ENCODE peak calls at places on chromosomes 12 and 14, in five cellular contexts. N is GM12891, F is spleen, Y is breast epithelium, C is HCT116. G is an unnamed sample.

GRCh38 chr14:104442107-104442551 is 137.4 kb upstream of the C14orf180 start:
- DNase-seq in Y (peak; percentile 6), N (no peak), F (peak; percentile 64), C (no peak), G (no peak)

GRCh38 chr12:6364037-6364360 is 11.4 kb downstream of the SCNN1A start:
- DNase-seq in C (no peak), N (no peak), F (no peak), Y (no peak), G (no peak)

GRCh38 chr12:14264777-14265176 is 100.7 kb upstream of the ATF7IP start:
- DNase-seq in N (no peak), F (no peak), C (no peak), Y (no peak), G (no peak)

GRCh38 chr12:47110011-47110541 is 30.3 kb upstream of the AMIGO2 start:
- DNase-seq in Y (no peak), F (no peak), N (no peak), C (no peak), G (no peak)

GRCh38 chr12:112270673-112271072 is 111.6 kb downstream of the HECTD4 start:
- DNase-seq in F (no peak), Y (no peak), C (no peak), N (no peak), G (no peak)

GRCh38 chr14:73696466-73697390 is 17.5 kb downstream of the PNMA1 start:
- DNase-seq in C (peak; percentile 13), F (no peak), Y (no peak), N (no peak), G (no peak)

GRCh38 chr14:102914474-102915291 is 7.8 kb upstream of the AMN start:
- DNase-seq in F (no peak), C (no peak), N (peak; percentile 26), Y (no peak), G (no peak)

GRCh38 chr12:86526060-86526595 is 269.9 kb upstream of the MGAT4C start:
- DNase-seq in Y (no peak), C (no peak), N (no peak), F (no peak), G (no peak)

GRCh38 chr12:88553941-88554658 is 26.2 kb downstream of the KITLG start:
- DNase-seq in C (peak; percentile 49), Y (peak; percentile 54), N (no peak), F (no peak), G (no peak)

GRCh38 chr12:54419088-54419887 is at the start of gene ITGA5:
- DNase-seq in Y (peak; percentile 47), F (peak; percentile 88), N (no peak), C (peak; percentile 18), G (no peak)

GRCh38 chr12:65171870-65172269 is 2.5 kb downstream of the LEMD3 start:
- DNase-seq in Y (no peak), F (no peak), C (no peak), N (no peak), G (no peak)

GRCh38 chr12:16330554-16330953 is 16.9 kb upstream of the MGST1 start:
- DNase-seq in F (no peak), N (no peak), Y (no peak), C (no peak), G (no peak)

GRCh38 chr14:36619853-36620252 is 37.4 kb upstream of the NKX2-8 start:
- DNase-seq in C (no peak), F (no peak), Y (no peak), N (no peak), G (no peak)

GRCh38 chr12:5262450-5262849 is 169.5 kb upstream of the NTF3 start:
- DNase-seq in N (no peak), C (no peak), Y (no peak), F (no peak), G (no peak)

GRCh38 chr14:75476274-75476995 is 45.8 kb upstream of the BATF start:
- DNase-seq in F (no peak), C (no peak), Y (no peak), N (no peak), G (no peak)

GRCh38 chr14:20215196-20215595 is 8.3 kb upstream of the OR11H6 start:
- DNase-seq in Y (no peak), F (no peak), C (no peak), N (no peak), G (no peak)

GRCh38 chr12:89949457-89950195 is 241.0 kb upstream of the ATP2B1 start:
- DNase-seq in N (no peak), C (no peak), F (no peak), Y (no peak), G (peak; percentile 22)

GRCh38 chr14:99064262-99064954 is 207.6 kb downstream of the BCL11B start:
- DNase-seq in N (no peak), F (no peak), Y (peak; percentile 66), C (no peak), G (no peak)

GRCh38 chr12:106585862-106586534 is 3.2 kb downstream of the RFX4 start:
- DNase-seq in C (no peak), N (peak; percentile 10), Y (no peak), F (no peak), G (no peak)

GRCh38 chr12:116783503-116784237 is 45.6 kb downstream of the RNFT2 start:
- DNase-seq in Y (no peak), N (no peak), F (no peak), C (no peak), G (no peak)

GRCh38 chr12:67772276-67773169 is 124.0 kb downstream of the DYRK2 start:
- DNase-seq in C (no peak), N (no peak), F (no peak), Y (no peak), G (no peak)

GRCh38 chr14:53953002-53953827 is 3.4 kb downstream of the BMP4 start:
- DNase-seq in Y (peak; percentile 72), N (no peak), F (peak; percentile 77), C (no peak), G (no peak)

GRCh38 chr12:124695861-124696260 is 128.4 kb upstream of the NCOR2 start:
- DNase-seq in F (no peak), Y (no peak), C (no peak), N (no peak), G (no peak)

GRCh38 chr12:46144433-46144832 is 124.4 kb downstream of the SLC38A1 start:
- DNase-seq in C (no peak), F (no peak), Y (no peak), N (no peak), G (no peak)

GRCh38 chr14:59570122-59570521 is 6.5 kb downstream of the CCDC175 start:
- DNase-seq in Y (no peak), N (no peak), C (no peak), F (no peak), G (no peak)

GRCh38 chr12:93704122-93704521 is 26.9 kb downstream of the CRADD start:
- DNase-seq in C (no peak), Y (no peak), F (no peak), N (no peak), G (no peak)

GRCh38 chr14:100612879-100613455 is 25.8 kb upstream of the BEGAIN start:
- DNase-seq in N (no peak), F (peak; percentile 66), C (no peak), Y (no peak), G (no peak)

DNA sequence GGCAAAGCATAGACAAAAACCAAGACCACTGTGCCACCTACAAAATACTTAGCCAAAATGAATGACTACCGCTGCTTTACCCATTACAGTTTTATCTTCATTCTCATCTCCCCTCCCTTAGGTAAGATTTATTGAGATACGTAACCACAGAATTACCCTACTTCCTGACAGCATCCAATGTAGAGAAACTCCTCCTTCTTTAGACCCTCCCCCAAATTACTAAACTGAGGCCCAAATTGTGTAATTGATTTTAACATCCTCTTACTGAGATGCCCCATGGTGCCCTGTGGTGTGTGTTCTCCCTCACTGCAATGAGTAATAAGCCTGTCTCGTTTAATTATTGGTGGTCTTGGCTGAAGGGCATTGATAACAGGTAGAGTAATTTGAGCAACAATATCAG is 19.1 kb downstream of the VRK1 start:
- DNase-seq in C (no peak), F (no peak), N (no peak), Y (no peak), G (no peak)
- TF ChIP-seq POLR2A in C (no peak), F (no peak), N (no peak), Y (no peak), G (no peak)

GRCh38 chr14:21255385-21256101 is 13.7 kb downstream of the HNRNPC start:
- DNase-seq in F (no peak), N (no peak), C (no peak), Y (no peak), G (no peak)

GRCh38 chr14:21257395-21258193 is 11.6 kb downstream of the HNRNPC start:
- DNase-seq in F (no peak), C (no peak), Y (no peak), N (no peak), G (no peak)

GRCh38 chr14:21258889-21259787 is 10.1 kb downstream of the HNRNPC start:
- DNase-seq in Y (no peak), N (no peak), F (no peak), C (no peak), G (no peak)

GRCh38 chr14:21258194-21258888 is 10.9 kb downstream of the HNRNPC start:
- DNase-seq in Y (no peak), F (no peak), N (no peak), C (no peak), G (no peak)

GRCh38 chr14:21256539-21257394 is 12.5 kb downstream of the HNRNPC start:
- DNase-seq in C (no peak), Y (no peak), N (no peak), F (peak; percentile 61), G (no peak)
- TF ChIP-seq POLR2AphosphoS5 in C (no peak), Y (no peak), N (no peak), F (no peak), G (peak; percentile 43)

DNA sequence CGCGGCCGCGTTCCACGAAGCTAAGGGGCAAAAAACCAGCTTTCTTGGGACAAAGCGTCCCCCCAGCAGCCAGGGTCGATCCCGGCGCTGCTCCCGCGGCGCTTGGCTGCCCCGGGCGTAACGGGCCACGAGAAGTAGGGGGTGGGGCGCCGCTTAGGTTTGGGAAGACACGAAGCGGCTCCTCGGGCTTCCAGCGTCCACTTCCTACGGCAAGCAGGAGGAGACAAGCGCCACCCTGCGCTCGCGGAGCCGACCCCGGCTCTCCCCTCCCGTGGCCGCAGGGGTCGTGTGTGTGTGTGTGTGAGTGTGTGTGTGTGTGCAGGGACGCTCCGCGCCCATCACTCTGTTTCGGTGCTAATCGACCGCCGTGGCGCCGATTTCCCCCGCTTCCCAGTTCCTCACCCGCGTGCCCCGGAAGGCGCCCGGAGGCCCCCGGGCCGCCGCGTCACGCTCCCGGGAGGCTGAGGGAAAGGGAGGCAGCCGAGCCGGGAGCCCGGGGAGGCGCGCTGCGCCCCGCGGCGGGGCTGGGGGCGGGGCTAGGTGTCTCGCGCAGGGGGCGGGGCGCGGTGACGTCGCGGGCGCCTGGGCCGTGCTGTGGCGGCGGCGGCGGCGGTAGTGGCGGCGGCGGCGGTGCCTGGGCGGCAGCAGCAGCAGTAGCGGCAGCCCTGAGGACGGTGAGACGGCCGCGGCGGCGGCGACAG is at the start of gene ERC1:
- DNase-seq in Y (peak; percentile 81), N (peak; percentile 87), F (peak; percentile 96), C (peak; percentile 77), G (peak; percentile 86)
- TF ChIP-seq POLR2A in Y (peak; percentile 72), N (no peak), F (peak; percentile 28), C (peak; percentile 64), G (no peak)

GRCh38 chr12:121825041-121825523 is 21.3 kb downstream of the SETD1B start:
- DNase-seq in C (no peak), F (no peak), Y (no peak), N (no peak), G (no peak)

GRCh38 chr12:121826318-121826954 is 22.6 kb downstream of the SETD1B start:
- DNase-seq in F (no peak), C (no peak), Y (no peak), N (no peak), G (no peak)

GRCh38 chr12:121822393-121823100 is 18.7 kb downstream of the SETD1B start:
- DNase-seq in F (no peak), C (no peak), Y (no peak), N (no peak), G (no peak)

GRCh38 chr12:121823101-121823726 is 19.4 kb downstream of the SETD1B start:
- DNase-seq in Y (no peak), F (no peak), C (no peak), N (no peak), G (no peak)

GRCh38 chr12:121823727-121824115 is 19.9 kb downstream of the SETD1B start:
- DNase-seq in F (no peak), Y (no peak), N (no peak), C (no peak), G (no peak)
- TF ChIP-seq POLR2AphosphoS5 in F (peak; percentile 38), Y (no peak), N (no peak), C (no peak), G (no peak)